ENCODE peak calls at places on chromosomes 6 and 20, in five cellular contexts. D, X, T, P and I are unnamed samples.

GRCh38 chr6:143896096-143896880 is 32.0 kb downstream of the ZC2HC1B start:
- DNase-seq in T (no peak), P (no peak), D (no peak), X (no peak), I (no peak)

GRCh38 chr6:142184332-142184731 is 37.3 kb downstream of the VTA1 start:
- DNase-seq in P (no peak), D (no peak), X (no peak), T (no peak), I (no peak)

GRCh38 chr6:115667478-115667996 is 393.2 kb downstream of the FRK start:
- DNase-seq in P (no peak), D (no peak), T (no peak), X (no peak), I (no peak)

GRCh38 chr20:18057994-18058349 is 256 bp upstream of the OVOL2 start:
- DNase-seq in D (no peak), X (no peak), T (no peak), P (no peak), I (no peak)

GRCh38 chr6:158799051-158799792 is 19.9 kb downstream of the EZR start:
- DNase-seq in T (peak; percentile 91), D (peak; percentile 90), P (no peak), X (no peak), I (peak; percentile 71)

GRCh38 chr6:158503846-158504245 is 56.0 kb upstream of the TMEM181 start:
- DNase-seq in X (no peak), D (no peak), P (no peak), T (no peak), I (no peak)

GRCh38 chr6:12354499-12354898 is 64.3 kb downstream of the EDN1 start:
- DNase-seq in P (no peak), T (peak; percentile 65), D (no peak), X (no peak), I (no peak)

GRCh38 chr6:111148110-111148509 is 60.8 kb downstream of the SLC16A10 start:
- DNase-seq in X (no peak), D (no peak), P (no peak), T (no peak), I (no peak)

GRCh38 chr6:37741757-37742400 is 44.2 kb upstream of the MDGA1 start:
- DNase-seq in P (no peak), T (peak; percentile 77), X (no peak), D (peak; percentile 62), I (peak; percentile 24)

GRCh38 chr6:135030532-135031178 is 24.0 kb downstream of the HBS1L start:
- DNase-seq in T (no peak), P (no peak), D (no peak), X (no peak), I (no peak)

GRCh38 chr6:38176797-38177751 is 357.5 kb downstream of the ZFAND3 start:
- DNase-seq in P (no peak), X (peak; percentile 22), D (no peak), T (peak; percentile 21), I (no peak)

GRCh38 chr6:118122801-118123200 is 215.7 kb downstream of the SLC35F1 start:
- DNase-seq in X (no peak), T (no peak), D (no peak), P (no peak), I (no peak)

GRCh38 chr6:73648166-73648565 is 5.6 kb downstream of the SLC17A5 start:
- DNase-seq in T (no peak), D (no peak), X (no peak), P (no peak), I (no peak)

GRCh38 chr20:5203380-5203779 is 76.6 kb downstream of the CDS2 start:
- DNase-seq in T (no peak), D (no peak), X (no peak), P (no peak), I (no peak)

GRCh38 chr20:38007526-38007925 is 25.7 kb downstream of the TTI1 start:
- DNase-seq in P (no peak), D (no peak), T (no peak), X (no peak), I (no peak)

DNA sequence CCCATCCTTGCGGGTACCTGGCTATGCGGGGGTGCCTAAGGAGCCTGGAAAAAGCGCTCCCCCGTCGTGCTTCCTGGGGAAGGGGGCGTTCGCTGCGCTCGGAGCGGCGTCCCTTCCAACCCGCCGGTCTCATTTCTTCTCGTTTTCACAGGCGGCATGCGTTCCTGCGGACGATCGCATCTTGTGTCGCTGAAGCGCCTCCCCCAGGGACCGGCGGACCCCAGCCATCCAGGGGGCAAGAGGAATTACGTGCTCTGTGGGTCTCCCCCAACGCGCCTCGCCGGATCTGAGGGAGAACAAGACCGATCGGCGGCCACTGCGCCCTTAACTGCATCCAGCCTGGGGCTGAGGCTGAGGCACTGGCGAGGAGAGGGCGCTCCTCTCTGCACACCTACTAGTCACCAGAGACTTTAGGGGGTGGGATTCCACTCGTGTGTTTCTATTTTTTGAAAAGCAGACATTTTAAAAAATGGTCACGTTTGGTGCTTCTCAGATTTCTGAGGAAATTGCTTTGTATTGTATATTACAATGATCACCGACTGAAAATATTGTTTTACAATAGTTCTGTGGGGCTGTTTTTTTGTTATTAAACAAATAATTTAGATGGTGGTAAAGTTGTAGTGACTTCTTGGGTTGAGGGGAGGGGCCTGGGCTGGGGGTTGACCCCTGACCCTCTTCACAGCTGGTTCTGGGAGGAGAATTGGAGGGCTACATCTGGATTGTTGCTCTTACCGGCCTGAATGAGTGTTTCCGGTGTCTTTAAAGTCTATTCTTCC is 1.0 kb downstream of the ID1 start:
- DNase-seq in D (no peak), T (no peak), P (no peak), X (no peak), I (no peak)
- H3K4me1 ChIP-seq in D (peaks cover 4% of the 10 kb centered on the region), T (peaks cover 70% of the 10 kb centered on the region), P (peaks cover 19% of the 10 kb centered on the region), X (peaks cover 16% of the 10 kb centered on the region), I (no peaks in the 10 kb centered on the region)

GRCh38 chr20:36833275-36834020 is 42.5 kb upstream of the TLDC2 start:
- DNase-seq in P (no peak), T (no peak), D (no peak), X (peak; percentile 89), I (no peak)

GRCh38 chr20:36835453-36836198 is 40.3 kb upstream of the TLDC2 start:
- DNase-seq in P (peak; percentile 65), D (peak; percentile 91), T (peak; percentile 93), X (peak; percentile 95), I (peak; percentile 96)

GRCh38 chr20:36836591-36837329 is 39.2 kb upstream of the TLDC2 start:
- DNase-seq in T (peak; percentile 44), X (peak; percentile 72), P (no peak), D (peak; percentile 54), I (peak; percentile 74)

GRCh38 chr20:36832791-36833190 is 43.1 kb upstream of the TLDC2 start:
- DNase-seq in X (no peak), D (no peak), T (no peak), P (no peak), I (no peak)

GRCh38 chr20:36835025-36835424 is 40.9 kb upstream of the TLDC2 start:
- DNase-seq in D (no peak), X (no peak), T (no peak), P (no peak), I (peak; percentile 69)
- H3K4me3 ChIP-seq in D (peak overlapping the region; percentile 33), X (no peak overlapping the region), T (no peak overlapping the region), P (peak overlapping the region; percentile 51), I (no peak overlapping the region)

GRCh38 chr20:53865905-53866786 is 204.2 kb downstream of the BCAS1 start:
- DNase-seq in T (peak; percentile 72), X (no peak), P (no peak), D (peak; percentile 76), I (peak; percentile 43)
- H3K4me1 ChIP-seq in T (peaks cover 63% of the 10 kb centered on the region), X (peaks cover 15% of the 10 kb centered on the region), P (peaks cover 38% of the 10 kb centered on the region), D (peaks cover 57% of the 10 kb centered on the region), I (peaks cover 7% of the 10 kb centered on the region)

GRCh38 chr6:139134817-139135577 is at the start of gene HECA:
- DNase-seq in D (peak; percentile 97), T (peak; percentile 97), X (peak; percentile 99), P (peak; percentile 98), I (peak; percentile 97)

GRCh38 chr6:139131736-139132285 is 3.1 kb upstream of the HECA start:
- DNase-seq in X (no peak), T (no peak), D (no peak), P (no peak), I (no peak)

GRCh38 chr6:139135578-139136545 is 982 bp downstream of the HECA start:
- DNase-seq in P (peak; percentile 39), D (peak; percentile 62), T (peak; percentile 55), X (peak; percentile 61), I (peak; percentile 62)

GRCh38 chr6:139133733-139134360 is 1.0 kb upstream of the HECA start:
- DNase-seq in P (no peak), X (no peak), D (no peak), T (no peak), I (no peak)

GRCh38 chr6:139133272-139133671 is 1.6 kb upstream of the HECA start:
- DNase-seq in X (peak; percentile 51), T (peak; percentile 25), P (no peak), D (no peak), I (no peak)
- H3K4me3 ChIP-seq in X (no peak overlapping the region), T (no peak overlapping the region), P (no peak overlapping the region), D (no peak overlapping the region), I (no peak overlapping the region)

GRCh38 chr6:32973144-32973854 is 4.9 kb downstream of the BRD2 start:
- DNase-seq in D (peak; percentile 65), P (peak; percentile 59), X (peak; percentile 69), T (peak; percentile 51), I (no peak)

GRCh38 chr6:32973934-32974333 is 5.5 kb downstream of the BRD2 start:
- DNase-seq in T (no peak), X (no peak), P (peak; percentile 26), D (no peak), I (no peak)

GRCh38 chr6:32975886-32976285 is 7.5 kb downstream of the BRD2 start:
- DNase-seq in P (no peak), X (no peak), T (no peak), D (no peak), I (no peak)

GRCh38 chr6:32976334-32977069 is 8.1 kb downstream of the BRD2 start:
- DNase-seq in P (no peak), D (no peak), T (no peak), X (no peak), I (no peak)

DNA sequence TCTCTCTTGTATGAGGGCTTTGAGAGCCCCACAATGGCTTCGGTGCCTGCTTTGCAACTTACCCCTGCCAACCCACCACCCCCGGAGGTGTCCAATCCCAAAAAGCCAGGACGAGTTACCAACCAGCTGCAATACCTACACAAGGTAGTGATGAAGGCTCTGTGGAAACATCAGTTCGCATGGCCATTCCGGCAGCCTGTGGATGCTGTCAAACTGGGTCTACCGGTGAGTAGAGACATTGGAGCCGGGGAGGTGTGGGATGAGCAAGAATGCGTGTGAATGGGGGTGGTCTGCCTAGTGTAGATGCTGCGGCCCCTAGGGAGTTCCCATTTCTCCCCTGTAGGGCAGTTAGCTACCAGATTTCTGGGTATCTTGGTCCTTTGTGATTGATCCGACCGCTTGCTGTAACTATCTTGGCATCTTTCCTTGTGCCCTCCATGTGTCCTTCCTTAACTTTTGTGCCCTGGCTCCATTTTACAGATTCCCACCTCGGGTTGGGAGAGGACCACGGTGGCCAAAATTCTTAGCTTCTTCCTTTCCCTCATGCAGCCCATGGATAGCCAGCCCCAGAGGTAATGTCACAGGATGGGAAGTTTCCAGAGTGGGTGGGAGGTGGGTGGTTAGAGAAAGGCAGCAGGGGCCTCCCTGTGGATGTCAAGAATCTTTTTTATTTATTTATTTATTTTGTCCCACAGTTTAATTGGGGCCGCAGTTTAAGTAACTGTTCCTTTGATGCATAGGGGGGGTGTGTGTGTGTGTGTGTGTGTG is 6.3 kb downstream of the BRD2 start:
- DNase-seq in X (no peak), D (no peak), T (no peak), P (no peak), I (no peak)
- H3K4me1 ChIP-seq in X (peaks cover 20% of the 10 kb centered on the region), D (peaks cover 13% of the 10 kb centered on the region), T (peaks cover 43% of the 10 kb centered on the region), P (peaks cover 28% of the 10 kb centered on the region), I (peaks cover 46% of the 10 kb centered on the region)